ENCODE peak calls at places on chromosomes 13 and 19, in six cellular contexts. X is adrenal gland, T is cardiac septum, Q is HCEC 1CT, A is amygdala, L is dermis blood vessel endothelial cell. C is an unnamed sample.

GRCh38 chr19:6161271-6161850 is 25.9 kb downstream of the ACSBG2 start:
- DNase-seq in A (no peak), L (peak), T (no peak), X (peak), Q (no peak), C (peak)

GRCh38 chr19:4493104-4493928 is 21.2 kb downstream of the HDGFL2 start:
- DNase-seq in T (no peak), Q (no peak), A (no peak), X (no peak), L (no peak), C (no peak)

GRCh38 chr19:45076851-45077730 is 813 bp upstream of the ZNF296 start:
- DNase-seq in X (no peak), Q (no peak), T (no peak), A (no peak), L (no peak), C (no peak)

GRCh38 chr13:30408319-30409101 is 13.8 kb upstream of the UBE2L5 start:
- DNase-seq in Q (peak), A (peak), X (peak), T (peak), L (peak), C (no peak)

GRCh38 chr19:3276341-3276799 is 51.9 kb downstream of the CELF5 start:
- DNase-seq in X (no peak), Q (no peak), A (no peak), L (no peak), T (no peak), C (peak)

GRCh38 chr13:53368948-53369347 is 340.3 kb downstream of the OLFM4 start:
- DNase-seq in Q (no peak), T (no peak), X (no peak), L (no peak), A (no peak), C (no peak)

GRCh38 chr13:33796095-33796494 is 21.9 kb upstream of the RFC3 start:
- DNase-seq in A (no peak), Q (no peak), L (no peak), T (no peak), X (no peak), C (no peak)

GRCh38 chr13:104318121-104318520 is 1251.9 kb upstream of the SLC10A2 start:
- DNase-seq in T (no peak), X (no peak), Q (no peak), L (peak), A (no peak), C (no peak)

GRCh38 chr13:102774210-102774560 is 599 bp upstream of the TEX30 start:
- DNase-seq in X (no peak), Q (no peak), A (no peak), T (no peak), L (no peak), C (no peak)

GRCh38 chr13:97719759-97720158 is 233.7 kb upstream of the IPO5 start:
- DNase-seq in A (no peak), L (no peak), X (no peak), T (no peak), Q (no peak), C (no peak)

C was measured in A673.